ENCODE peak calls at places on chromosomes 11 and 22, in five cellular contexts. One of them, this sample, is unnamed.

GRCh38 chr22:27866136-27867091 is 52.6 kb downstream of the PITPNB start:
- DNase-seq in mesenchymal stem cell: peak
- DNase-seq in A549: peak
- DNase-seq in upper lobe of right lung: no peak
- DNase-seq in lung: no peak
- DNase-seq in this sample: no peak

GRCh38 chr22:48968201-48968959 is 859.3 kb downstream of the BRD1 start:
- DNase-seq in mesenchymal stem cell: no peak
- DNase-seq in A549: peak
- DNase-seq in upper lobe of right lung: peak
- DNase-seq in lung: peak
- DNase-seq in this sample: no peak

GRCh38 chr22:50171965-50172421 is 1.5 kb downstream of the PANX2 start:
- DNase-seq in mesenchymal stem cell: no peak
- DNase-seq in A549: no peak
- DNase-seq in upper lobe of right lung: no peak
- DNase-seq in lung: no peak
- DNase-seq in this sample: no peak

GRCh38 chr11:17218403-17218802 is 10.6 kb upstream of the PIK3C2A start:
- DNase-seq in mesenchymal stem cell: no peak
- DNase-seq in A549: no peak
- DNase-seq in upper lobe of right lung: no peak
- DNase-seq in lung: no peak
- DNase-seq in this sample: no peak

GRCh38 chr11:22466809-22467208 is 128.6 kb downstream of the SLC17A6 start:
- DNase-seq in mesenchymal stem cell: peak
- DNase-seq in A549: peak
- DNase-seq in upper lobe of right lung: no peak
- DNase-seq in lung: no peak
- DNase-seq in this sample: no peak

GRCh38 chr11:111910637-111911562 is 670 bp downstream of the CRYAB start:
- DNase-seq in mesenchymal stem cell: no peak
- DNase-seq in A549: no peak
- DNase-seq in upper lobe of right lung: no peak
- DNase-seq in lung: no peak
- DNase-seq in this sample: no peak

GRCh38 chr11:72609045-72609444 is 65.2 kb downstream of the PDE2A start:
- DNase-seq in mesenchymal stem cell: peak
- DNase-seq in A549: peak
- DNase-seq in upper lobe of right lung: no peak
- DNase-seq in lung: no peak
- DNase-seq in this sample: no peak

GRCh38 chr11:324131-324530 is 3.5 kb upstream of the IFITM3 start:
- DNase-seq in mesenchymal stem cell: peak
- DNase-seq in A549: no peak
- DNase-seq in upper lobe of right lung: no peak
- DNase-seq in lung: no peak
- DNase-seq in this sample: peak

GRCh38 chr11:57490456-57491248 is 24.9 kb downstream of the SLC43A1 start:
- DNase-seq in mesenchymal stem cell: no peak
- DNase-seq in A549: no peak
- DNase-seq in upper lobe of right lung: no peak
- DNase-seq in lung: no peak
- DNase-seq in this sample: no peak
- H3K4me3 ChIP-seq in mesenchymal stem cell: no peak
- H3K4me3 ChIP-seq in A549: no peak
- H3K4me3 ChIP-seq in upper lobe of right lung: no peak
- H3K4me3 ChIP-seq in lung: no peak
- H3K4me3 ChIP-seq in this sample: no peak

GRCh38 chr22:39472570-39473556 is 16.1 kb downstream of the MGAT3 start:
- DNase-seq in mesenchymal stem cell: no peak
- DNase-seq in A549: no peak
- DNase-seq in upper lobe of right lung: peak
- DNase-seq in lung: peak
- DNase-seq in this sample: no peak
- H3K4me3 ChIP-seq in mesenchymal stem cell: no peak
- H3K4me3 ChIP-seq in A549: no peak
- H3K4me3 ChIP-seq in upper lobe of right lung: peak
- H3K4me3 ChIP-seq in lung: no peak
- H3K4me3 ChIP-seq in this sample: no peak

GRCh38 chr22:30195245-30196140 is 51.1 kb downstream of the LIF start:
- DNase-seq in mesenchymal stem cell: peak
- DNase-seq in A549: no peak
- DNase-seq in upper lobe of right lung: no peak
- DNase-seq in lung: no peak
- DNase-seq in this sample: no peak

GRCh38 chr22:30197389-30197788 is 49.2 kb downstream of the LIF start:
- DNase-seq in mesenchymal stem cell: no peak
- DNase-seq in A549: no peak
- DNase-seq in upper lobe of right lung: no peak
- DNase-seq in lung: no peak
- DNase-seq in this sample: no peak

GRCh38 chr22:30196141-30196866 is 50.3 kb downstream of the LIF start:
- DNase-seq in mesenchymal stem cell: peak
- DNase-seq in A549: peak
- DNase-seq in upper lobe of right lung: peak
- DNase-seq in lung: peak
- DNase-seq in this sample: peak

GRCh38 chr22:30198152-30198845 is 48.3 kb downstream of the LIF start:
- DNase-seq in mesenchymal stem cell: peak
- DNase-seq in A549: no peak
- DNase-seq in upper lobe of right lung: no peak
- DNase-seq in lung: no peak
- DNase-seq in this sample: no peak

GRCh38 chr22:30196867-30197336 is 49.7 kb downstream of the LIF start:
- DNase-seq in mesenchymal stem cell: no peak
- DNase-seq in A549: no peak
- DNase-seq in upper lobe of right lung: no peak
- DNase-seq in lung: no peak
- DNase-seq in this sample: no peak
- H3K4me3 ChIP-seq in mesenchymal stem cell: no peak
- H3K4me3 ChIP-seq in A549: no peak
- H3K4me3 ChIP-seq in upper lobe of right lung: no peak
- H3K4me3 ChIP-seq in lung: no peak
- H3K4me3 ChIP-seq in this sample: no peak

DNA sequence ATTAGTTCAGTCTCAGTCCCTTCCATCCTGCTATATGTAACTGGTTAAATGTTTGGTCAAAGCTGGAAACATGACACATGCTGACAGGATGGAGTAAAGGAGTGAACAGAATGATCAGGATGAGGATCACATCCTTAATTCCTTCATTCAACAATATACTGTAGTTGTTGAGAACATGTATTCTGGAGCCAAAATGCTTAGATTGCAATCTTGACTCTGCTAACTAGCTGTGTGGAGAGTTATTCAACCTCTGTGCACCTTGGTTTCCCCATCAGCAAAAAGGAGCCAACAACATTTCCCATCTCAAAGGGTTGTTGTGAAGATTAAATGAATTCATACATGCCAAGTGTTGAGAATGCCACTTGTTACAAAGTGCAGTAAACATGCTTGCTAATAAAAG is 12.8 kb downstream of the ENTHD1 start:
- DNase-seq in mesenchymal stem cell: no peak
- DNase-seq in A549: no peak
- DNase-seq in upper lobe of right lung: no peak
- DNase-seq in lung: no peak
- DNase-seq in this sample: no peak
- H3K4me3 ChIP-seq in mesenchymal stem cell: no peak
- H3K4me3 ChIP-seq in A549: no peak
- H3K4me3 ChIP-seq in upper lobe of right lung: no peak
- H3K4me3 ChIP-seq in lung: no peak
- H3K4me3 ChIP-seq in this sample: no peak

GRCh38 chr11:107494036-107494435 is 36.4 kb upstream of the CWF19L2 start:
- DNase-seq in mesenchymal stem cell: no peak
- DNase-seq in A549: no peak
- DNase-seq in upper lobe of right lung: no peak
- DNase-seq in lung: no peak
- DNase-seq in this sample: no peak
- H3K4me3 ChIP-seq in mesenchymal stem cell: no peak
- H3K4me3 ChIP-seq in A549: no peak
- H3K4me3 ChIP-seq in upper lobe of right lung: no peak
- H3K4me3 ChIP-seq in lung: no peak
- H3K4me3 ChIP-seq in this sample: no peak

DNA sequence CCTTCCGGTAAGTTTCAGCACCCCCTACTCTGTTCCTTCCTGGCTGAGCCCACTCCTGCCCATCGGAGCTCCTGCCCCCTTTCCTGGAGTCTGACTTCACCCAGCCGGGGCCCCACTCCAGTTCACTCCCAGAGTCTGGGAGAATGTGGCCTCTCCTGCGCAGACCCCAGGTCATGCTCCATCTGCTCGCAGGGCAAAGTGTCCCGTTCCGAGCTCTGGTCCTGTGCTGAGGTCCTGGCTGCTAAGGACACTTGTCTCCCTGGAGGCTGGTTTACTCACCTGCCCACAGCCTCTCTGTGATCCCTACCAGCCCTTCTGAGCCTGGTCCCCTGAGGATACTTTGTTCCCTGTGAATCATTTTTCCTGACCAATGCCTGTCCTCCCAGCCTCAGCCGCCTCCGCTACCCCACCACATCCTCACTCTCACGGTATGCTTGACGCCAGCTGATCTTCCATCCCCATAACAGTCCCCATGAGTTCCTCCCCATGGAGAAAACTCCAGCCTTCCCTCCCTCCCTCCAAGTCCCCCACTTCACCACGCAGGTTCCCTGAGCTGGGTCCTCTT is 526 bp downstream of the IFITM10 start:
- DNase-seq in mesenchymal stem cell: peak
- DNase-seq in A549: no peak
- DNase-seq in upper lobe of right lung: peak
- DNase-seq in lung: no peak
- DNase-seq in this sample: peak
- H3K4me3 ChIP-seq in mesenchymal stem cell: no peak
- H3K4me3 ChIP-seq in A549: no peak
- H3K4me3 ChIP-seq in upper lobe of right lung: no peak
- H3K4me3 ChIP-seq in lung: no peak
- H3K4me3 ChIP-seq in this sample: no peak